ENCODE peak calls at places on chromosomes 13 and 19, in ten cellular contexts. Q is bronchial epithelial cell, I is PC-9, U is Peyer's patch, R is BJ, O is thoracic aorta, D is cardiac muscle cell, N is body of pancreas, A is suprapubic skin, B is ovary. H is an unnamed sample.

GRCh38 chr13:41293272-41293671 is 17.8 kb upstream of the NAA16 start:
- DNase-seq in Q (no peak), I (no peak), U (no peak), R (no peak), O (no peak), D (no peak), N (no peak), A (no peak), B (no peak), H (no peak)

GRCh38 chr13:39892731-39893293 is 237.3 kb downstream of the COG6 start:
- DNase-seq in Q (no peak), I (no peak), U (peak; percentile 19), R (no peak), O (no peak), D (no peak), N (no peak), A (no peak), B (no peak), H (no peak)

GRCh38 chr19:35977446-35978222 is 17.4 kb upstream of the SDHAF1 start:
- DNase-seq in Q (no peak), I (no peak), U (no peak), R (no peak), O (no peak), D (no peak), N (no peak), A (no peak), B (no peak), H (no peak)

GRCh38 chr19:40716031-40716654 is 543 bp downstream of the COQ8B start:
- DNase-seq in Q (peak; percentile 98), I (peak; percentile 91), U (peak; percentile 16), R (no peak), O (peak; percentile 78), D (no peak), N (peak; percentile 47), A (no peak), B (peak; percentile 70), H (peak; percentile 90)

GRCh38 chr13:48319458-48320395 is 16.2 kb downstream of the RB1 start:
- DNase-seq in Q (no peak), I (no peak), U (no peak), R (no peak), O (no peak), D (no peak), N (no peak), A (no peak), B (no peak), H (no peak)

GRCh38 chr13:49694446-49694845 is 3.2 kb upstream of the EBPL start:
- DNase-seq in Q (no peak), I (no peak), U (no peak), R (no peak), O (no peak), D (no peak), N (no peak), A (no peak), B (no peak), H (no peak)

GRCh38 chr13:72023895-72024294 is 156.9 kb upstream of the DACH1 start:
- DNase-seq in Q (no peak), I (no peak), U (no peak), R (no peak), O (no peak), D (no peak), N (no peak), A (no peak), B (no peak), H (no peak)

GRCh38 chr19:19105365-19106060 is 32.8 kb downstream of the TMEM161A start:
- DNase-seq in Q (peak; percentile 41), I (no peak), U (peak; percentile 43), R (no peak), O (no peak), D (peak; percentile 86), N (no peak), A (no peak), B (peak; percentile 89), H (no peak)

GRCh38 chr13:113805431-113806103 is 46.5 kb downstream of the TMEM255B start:
- DNase-seq in Q (no peak), I (no peak), U (no peak), R (no peak), O (no peak), D (no peak), N (no peak), A (no peak), B (no peak), H (no peak)

GRCh38 chr13:27006519-27007161 is 165.0 kb downstream of the USP12 start:
- DNase-seq in Q (no peak), I (peak; percentile 43), U (no peak), R (no peak), O (no peak), D (peak; percentile 49), N (peak; percentile 42), A (peak; percentile 78), B (no peak), H (no peak)

GRCh38 chr19:30046522-30046921 is 104.5 kb downstream of the URI1 start:
- DNase-seq in Q (no peak), I (no peak), U (no peak), R (no peak), O (no peak), D (no peak), N (no peak), A (no peak), B (no peak), H (no peak)

GRCh38 chr19:8319807-8320520 is 1.2 kb downstream of the NDUFA7 start:
- DNase-seq in Q (no peak), I (no peak), U (no peak), R (no peak), O (no peak), D (no peak), N (no peak), A (no peak), B (no peak), H (no peak)

GRCh38 chr19:57111329-57111644 is 8.5 kb upstream of the USP29 start:
- DNase-seq in Q (no peak), I (no peak), U (no peak), R (no peak), O (no peak), D (no peak), N (no peak), A (no peak), B (no peak), H (no peak)

GRCh38 chr19:14113762-14114414 is 3.7 kb downstream of the PRKACA start:
- DNase-seq in Q (no peak), I (peak; percentile 32), U (no peak), R (no peak), O (no peak), D (no peak), N (peak; percentile 62), A (no peak), B (peak; percentile 73), H (no peak)
- TF ChIP-seq CTCF in Q (peak; percentile 35), I (peak; percentile 33), U (no peak), R (peak; percentile 8), O (no peak), D (peak; percentile 35), N (peak; percentile 7), A (no peak), B (no peak), H (peak; percentile 30)

GRCh38 chr13:99218126-99218525 is 17.5 kb downstream of the UBAC2 start:
- DNase-seq in Q (no peak), I (peak; percentile 25), U (no peak), R (no peak), O (no peak), D (no peak), N (no peak), A (no peak), B (no peak), H (no peak)

GRCh38 chr13:99215466-99215865 is 14.8 kb downstream of the UBAC2 start:
- DNase-seq in Q (no peak), I (no peak), U (peak; percentile 49), R (no peak), O (no peak), D (no peak), N (no peak), A (no peak), B (no peak), H (no peak)

GRCh38 chr13:99218969-99219368 is 18.3 kb downstream of the UBAC2 start:
- DNase-seq in Q (no peak), I (no peak), U (peak; percentile 37), R (no peak), O (no peak), D (no peak), N (no peak), A (no peak), B (no peak), H (no peak)

GRCh38 chr13:99218545-99218944 is 17.9 kb downstream of the UBAC2 start:
- DNase-seq in Q (no peak), I (peak; percentile 12), U (no peak), R (no peak), O (no peak), D (no peak), N (peak; percentile 70), A (no peak), B (peak; percentile 48), H (no peak)

DNA sequence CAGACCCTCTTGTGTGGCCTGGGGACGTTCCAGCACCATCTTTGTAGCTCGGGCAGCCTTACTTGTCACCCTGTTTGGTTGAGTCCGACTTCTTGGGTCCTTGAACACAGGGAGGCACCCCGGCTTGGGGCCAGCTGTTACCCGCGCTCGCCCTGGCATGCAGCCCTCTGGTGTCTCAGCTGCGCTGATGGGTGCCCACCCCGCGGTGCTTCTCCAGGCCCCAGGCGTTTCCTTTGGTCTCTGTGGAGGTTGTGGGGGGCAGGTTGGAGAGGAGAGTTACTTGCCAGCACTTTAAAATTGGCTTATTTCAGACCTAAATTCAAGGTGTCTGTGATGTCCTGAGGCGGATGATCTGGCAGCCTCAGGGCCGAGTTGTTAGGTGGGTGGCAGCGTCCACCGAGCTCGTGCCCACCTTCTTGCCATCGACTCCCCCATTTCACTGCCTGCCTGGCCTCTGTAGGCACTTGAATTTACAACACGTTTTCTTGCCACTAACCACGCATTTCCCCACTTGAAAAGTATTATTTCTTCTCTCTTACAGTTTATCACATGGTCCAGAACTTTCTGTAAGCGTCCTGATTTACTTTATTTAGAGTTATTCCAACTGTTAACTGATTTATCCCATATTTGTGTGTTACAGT is 16.9 kb downstream of the UBAC2 start:
- DNase-seq in Q (no peak), I (peak; percentile 4), U (no peak), R (no peak), O (no peak), D (no peak), N (no peak), A (no peak), B (no peak), H (no peak)
- H3K4me3 ChIP-seq in Q (no peak overlapping the region), I (no peak overlapping the region), U (no peak overlapping the region), R (no peak overlapping the region), O (no peak overlapping the region), D (no peak overlapping the region), N (no peak overlapping the region), A (no peak overlapping the region), B (no peak overlapping the region), H (no peak overlapping the region)

DNA sequence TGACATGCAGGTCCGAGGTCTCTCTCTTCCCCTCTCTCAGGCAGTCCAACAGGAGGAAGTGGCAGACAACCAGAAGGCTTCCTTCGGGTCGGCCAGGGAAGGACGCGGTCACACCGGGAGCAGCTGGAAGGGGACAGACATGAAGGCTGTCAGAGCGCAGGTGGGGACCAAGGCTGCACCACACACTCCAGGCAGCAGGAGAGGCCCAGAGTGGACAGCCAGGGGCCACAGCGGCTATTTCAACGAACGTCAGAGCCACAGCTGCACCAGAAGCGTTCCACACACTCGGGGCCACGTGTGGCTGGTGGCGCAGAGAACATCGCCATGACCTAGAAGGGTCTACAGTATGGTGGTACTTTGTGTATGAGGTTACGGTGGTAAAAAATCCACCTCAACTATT is 16.0 kb upstream of the SLC39A3 start:
- DNase-seq in Q (no peak), I (no peak), U (no peak), R (no peak), O (no peak), D (no peak), N (no peak), A (no peak), B (no peak), H (no peak)
- H3K36me3 ChIP-seq in Q (peaks cover 11% of the 10 kb centered on the region), I (no peaks in the 10 kb centered on the region), U (peaks cover 63% of the 10 kb centered on the region), R (peaks cover 23% of the 10 kb centered on the region), O (peaks cover 30% of the 10 kb centered on the region), D (peaks cover 7% of the 10 kb centered on the region), N (peaks cover 5% of the 10 kb centered on the region), A (peaks cover 54% of the 10 kb centered on the region), B (no peaks in the 10 kb centered on the region), H (peaks cover 1% of the 10 kb centered on the region)

GRCh38 chr19:2602391-2603181 is 99.9 kb downstream of the GNG7 start:
- DNase-seq in Q (peak; percentile 52), I (peak; percentile 56), U (no peak), R (peak; percentile 97), O (peak; percentile 76), D (peak; percentile 69), N (peak; percentile 85), A (peak; percentile 92), B (peak; percentile 83), H (peak; percentile 42)
- TF ChIP-seq CTCF in Q (no peak), I (no peak), U (no peak), R (peak; percentile 27), O (no peak), D (no peak), N (no peak), A (no peak), B (no peak), H (no peak)

H was measured in kidney epithelial cell.